ENCODE peak calls at places on chromosomes 2 and 18, in ten cellular contexts. Y is adipocyte; P is Kasumi-1; A is NCI-H1417; U is Caki2; O is left kidney; N is putamen; G is activated CD4-positive, alpha-beta T cell treated with anti-CD3 and anti-CD28 coated beads, Interleukin-2, amount 50 U/mL, for 1 hour; V is CD4-positive, CD25-positive, alpha-beta regulatory T cell; D is GM03348. E is an unnamed sample.

GRCh38 chr2:144237108-144237507 is 282.8 kb downstream of the ZEB2 start:
- DNase-seq in Y (no peak), P (no peak), A (no peak), U (no peak), O (no peak), N (no peak), G (no peak), V (no peak), D (no peak), E (no peak)

GRCh38 chr2:227183657-227184367 is 19.4 kb downstream of the COL4A3 start:
- DNase-seq in Y (no peak), P (no peak), A (no peak), U (peak), O (no peak), N (no peak), G (no peak), V (no peak), D (no peak), E (no peak)

GRCh38 chr18:70296781-70297180 is 7.9 kb downstream of the SOCS6 start:
- DNase-seq in Y (no peak), P (no peak), A (no peak), U (no peak), O (no peak), N (no peak), G (no peak), V (no peak), D (no peak), E (no peak)

GRCh38 chr2:222722327-222722946 is 51.0 kb downstream of the MOGAT1 start:
- DNase-seq in Y (peak), P (no peak), A (no peak), U (no peak), O (no peak), N (no peak), G (no peak), V (no peak), D (peak), E (no peak)

GRCh38 chr2:25438793-25439192 is 97.1 kb upstream of the DNMT3A start:
- DNase-seq in Y (no peak), P (no peak), A (no peak), U (no peak), O (no peak), N (no peak), G (no peak), V (no peak), D (no peak), E (no peak)

GRCh38 chr2:26269571-26270170 is 24.9 kb downstream of the HADHB start:
- DNase-seq in Y (no peak), P (no peak), A (no peak), U (no peak), O (no peak), N (no peak), G (no peak), V (no peak), D (no peak), E (no peak)

GRCh38 chr2:43839776-43840564 is 1.2 kb downstream of the ABCG8 start:
- DNase-seq in Y (no peak), P (no peak), A (no peak), U (no peak), O (no peak), N (no peak), G (no peak), V (no peak), D (no peak), E (no peak)

GRCh38 chr2:172380436-172381274 is 46.7 kb upstream of the ITGA6 start:
- DNase-seq in Y (no peak), P (peak), A (no peak), U (no peak), O (peak), N (no peak), G (no peak), V (no peak), D (peak), E (no peak)

GRCh38 chr2:135876066-135876711 is at the start of gene MCM6:
- DNase-seq in Y (peak), P (peak), A (peak), U (peak), O (peak), N (peak), G (peak), V (peak), D (peak), E (peak)

GRCh38 chr2:33441235-33441810 is 35.1 kb upstream of the RASGRP3 start:
- DNase-seq in Y (peak), P (peak), A (peak), U (peak), O (peak), N (peak), G (no peak), V (no peak), D (peak), E (no peak)

GRCh38 chr18:614980-615607 is 18.3 kb downstream of the CLUL1 start:
- DNase-seq in Y (peak), P (no peak), A (no peak), U (no peak), O (no peak), N (no peak), G (no peak), V (no peak), D (no peak), E (no peak)

GRCh38 chr2:178404380-178404767 is 46.6 kb downstream of the PRKRA start:
- DNase-seq in Y (peak), P (no peak), A (peak), U (no peak), O (peak), N (no peak), G (no peak), V (no peak), D (peak), E (peak)

GRCh38 chr2:85673736-85674375 is 5.9 kb upstream of the SFTPB start:
- DNase-seq in Y (peak), P (no peak), A (no peak), U (no peak), O (no peak), N (no peak), G (no peak), V (no peak), D (peak), E (no peak)

GRCh38 chr2:167534443-167534842 is 646.2 kb downstream of the XIRP2 start:
- DNase-seq in Y (no peak), P (no peak), A (no peak), U (no peak), O (no peak), N (no peak), G (no peak), V (no peak), D (no peak), E (no peak)

GRCh38 chr18:11387880-11388279 is 221.5 kb upstream of the SLC35G4 start:
- DNase-seq in Y (no peak), P (peak), A (peak), U (peak), O (peak), N (no peak), G (no peak), V (no peak), D (no peak), E (peak)

GRCh38 chr2:95268208-95269035 is 5.8 kb upstream of the PROM2 start:
- DNase-seq in Y (no peak), P (no peak), A (no peak), U (no peak), O (peak), N (no peak), G (no peak), V (no peak), D (no peak), E (no peak)

GRCh38 chr2:239910851-239911629 is 114.1 kb downstream of the NDUFA10 start:
- DNase-seq in Y (no peak), P (peak), A (no peak), U (no peak), O (no peak), N (no peak), G (peak), V (no peak), D (no peak), E (no peak)

GRCh38 chr2:135825855-135826190 is 11.2 kb downstream of the LCT start:
- DNase-seq in Y (no peak), P (peak), A (peak), U (no peak), O (no peak), N (no peak), G (no peak), V (no peak), D (no peak), E (no peak)

GRCh38 chr2:44691174-44691785 is 250.2 kb upstream of the SIX3 start:
- DNase-seq in Y (no peak), P (no peak), A (no peak), U (no peak), O (no peak), N (no peak), G (no peak), V (no peak), D (no peak), E (no peak)

GRCh38 chr2:211846031-211846400 is 692.6 kb downstream of the ERBB4 start:
- DNase-seq in Y (no peak), P (no peak), A (no peak), U (no peak), O (no peak), N (no peak), G (no peak), V (no peak), D (no peak), E (no peak)

GRCh38 chr2:28088970-28089369 is 198.4 kb downstream of the BABAM2 start:
- DNase-seq in Y (peak), P (no peak), A (no peak), U (no peak), O (no peak), N (no peak), G (no peak), V (no peak), D (peak), E (no peak)

GRCh38 chr2:216590780-216591179 is 42.4 kb upstream of the IGFBP2 start:
- DNase-seq in Y (peak), P (peak), A (no peak), U (no peak), O (peak), N (no peak), G (no peak), V (no peak), D (peak), E (no peak)

GRCh38 chr2:207037813-207038212 is 98.5 kb downstream of the CPO start:
- DNase-seq in Y (no peak), P (no peak), A (no peak), U (no peak), O (no peak), N (no peak), G (no peak), V (no peak), D (no peak), E (no peak)

GRCh38 chr18:39675358-39675757 is 2109.8 kb upstream of the CELF4 start:
- DNase-seq in Y (no peak), P (no peak), A (no peak), U (no peak), O (no peak), N (peak), G (no peak), V (no peak), D (peak), E (no peak)

E was measured in HS-27A.